ENCODE peak calls at places on chromosomes 5 and 9, in eight cellular contexts. V is hepatocyte, K is GM23248, H is SK-N-SH, E is neural progenitor cell, O is GM23338, D is OCI-LY7, J is HCT116. P is an unnamed sample.

GRCh38 chr5:56625577-56625976 is 189.8 kb upstream of the MAP3K1 start:
- DNase-seq in H (no peak), K (peak; percentile 87), D (no peak), V (no peak), E (no peak), J (no peak), O (no peak), P (peak; percentile 66)

GRCh38 chr9:133210202-133210532 is 1.1 kb upstream of the OBP2B start:
- DNase-seq in V (no peak), K (no peak), E (no peak), D (no peak), O (no peak), J (peak; percentile 8), H (no peak), P (peak; percentile 77)

GRCh38 chr5:157915638-157916037 is 56.7 kb upstream of the CLINT1 start:
- DNase-seq in K (no peak), O (no peak), V (peak; percentile 69), E (no peak), H (peak; percentile 72), D (peak; percentile 26), J (no peak), P (peak; percentile 23)

GRCh38 chr5:13566903-13567339 is 377.6 kb downstream of the DNAH5 start:
- DNase-seq in V (peak; percentile 73), H (no peak), J (no peak), D (no peak), E (no peak), O (peak; percentile 10), K (peak; percentile 85), P (peak; percentile 99)

GRCh38 chr5:114361724-114362196 is at the start of gene KCNN2:
- DNase-seq in V (peak; percentile 81), K (peak; percentile 4), H (peak; percentile 68), J (no peak), D (no peak), E (peak; percentile 93), O (peak; percentile 95), P (peak; percentile 3)

GRCh38 chr9:128902351-128903078 is 18.3 kb upstream of the PHYHD1 start:
- DNase-seq in D (peak; percentile 91), O (no peak), E (no peak), V (no peak), K (no peak), J (no peak), H (no peak), P (peak; percentile 64)

GRCh38 chr9:110125207-110125751 is 82.7 kb downstream of the C9orf152 start:
- DNase-seq in H (no peak), O (peak; percentile 88), V (peak; percentile 95), J (no peak), K (peak; percentile 90), D (no peak), E (peak; percentile 94), P (no peak)

GRCh38 chr9:121680236-121680635 is 28.8 kb downstream of the DAB2IP start:
- DNase-seq in H (no peak), J (no peak), E (no peak), K (no peak), V (no peak), D (no peak), O (no peak), P (no peak)

GRCh38 chr9:98108540-98109031 is 10.4 kb downstream of the TRIM14 start:
- DNase-seq in E (no peak), O (no peak), H (no peak), D (peak; percentile 83), V (no peak), K (no peak), J (no peak), P (no peak)

GRCh38 chr5:107104040-107104773 is 566.5 kb downstream of the EFNA5 start:
- DNase-seq in D (no peak), K (no peak), O (no peak), E (peak; percentile 26), J (no peak), H (no peak), V (no peak), P (no peak)

GRCh38 chr9:82584349-82584846 is 478.5 kb downstream of the RASEF start:
- DNase-seq in D (no peak), K (peak; percentile 27), H (no peak), O (no peak), E (no peak), J (no peak), V (peak; percentile 24), P (no peak)

GRCh38 chr5:139668064-139668880 is 20.1 kb downstream of the CXXC5 start:
- DNase-seq in V (peak; percentile 35), D (peak; percentile 56), E (peak; percentile 67), O (peak; percentile 82), J (no peak), H (peak; percentile 91), K (peak; percentile 72), P (peak; percentile 43)

GRCh38 chr5:56019306-56020272 is 24.8 kb upstream of the IL6ST start:
- DNase-seq in K (peak; percentile 42), E (no peak), O (no peak), J (no peak), D (no peak), H (no peak), V (no peak), P (no peak)

GRCh38 chr9:120937596-120937995 is 11.0 kb upstream of the TRAF1 start:
- DNase-seq in O (no peak), J (no peak), V (no peak), E (no peak), H (no peak), D (no peak), K (peak; percentile 40), P (no peak)

GRCh38 chr5:54115768-54116403 is 194.5 kb downstream of the ARL15 start:
- DNase-seq in V (no peak), O (no peak), K (peak; percentile 47), D (no peak), E (no peak), H (peak; percentile 9), J (no peak), P (no peak)

GRCh38 chr9:78215706-78216105 is 20.2 kb upstream of the CEP78 start:
- DNase-seq in D (no peak), J (no peak), O (no peak), H (no peak), E (no peak), K (peak; percentile 33), V (no peak), P (no peak)

GRCh38 chr5:126449751-126450271 is 26.6 kb downstream of the GRAMD2B start:
- DNase-seq in J (no peak), D (no peak), H (no peak), O (no peak), V (no peak), E (no peak), K (peak; percentile 88), P (peak; percentile 70)

GRCh38 chr5:147391781-147392180 is 118.1 kb downstream of the DPYSL3 start:
- DNase-seq in O (peak; percentile 58), H (peak; percentile 60), V (peak; percentile 80), D (peak; percentile 2), E (peak; percentile 57), K (peak; percentile 94), J (peak; percentile 38), P (peak; percentile 77)

GRCh38 chr5:57889558-57889957 is 406.9 kb upstream of the ACTBL2 start:
- DNase-seq in H (no peak), E (peak; percentile 15), D (no peak), V (peak; percentile 54), O (peak; percentile 28), J (peak; percentile 46), K (peak; percentile 76), P (peak; percentile 75)

GRCh38 chr5:5250758-5251157 is 110.6 kb downstream of the ADAMTS16 start:
- DNase-seq in D (no peak), O (no peak), V (no peak), J (no peak), H (no peak), K (no peak), E (no peak), P (no peak)

GRCh38 chr5:10762776-10763500 is 1.9 kb upstream of the DAP start:
- DNase-seq in E (no peak), J (no peak), K (no peak), D (peak; percentile 77), V (no peak), O (no peak), H (no peak), P (no peak)

GRCh38 chr9:90841213-90841612 is 39.6 kb downstream of the SYK start:
- DNase-seq in D (no peak), J (no peak), E (no peak), V (no peak), K (no peak), H (no peak), O (no peak), P (no peak)

GRCh38 chr9:90842378-90842777 is 40.8 kb downstream of the SYK start:
- DNase-seq in J (no peak), O (no peak), E (no peak), D (no peak), K (no peak), V (no peak), H (no peak), P (no peak)

GRCh38 chr9:90843530-90843929 is 41.9 kb downstream of the SYK start:
- DNase-seq in O (no peak), K (no peak), E (no peak), H (no peak), J (no peak), D (no peak), V (no peak), P (no peak)

GRCh38 chr9:90842984-90843383 is 41.4 kb downstream of the SYK start:
- DNase-seq in K (no peak), H (no peak), D (no peak), J (no peak), V (no peak), O (no peak), E (no peak), P (no peak)

GRCh38 chr9:90841615-90842014 is 40.0 kb downstream of the SYK start:
- DNase-seq in O (no peak), V (no peak), K (no peak), D (no peak), E (no peak), J (no peak), H (no peak), P (no peak)
- H3K4me1 ChIP-seq in O (no peaks in the 10 kb centered on the region), V (no peaks in the 10 kb centered on the region), K (no peaks in the 10 kb centered on the region), D (peaks cover 47% of the 10 kb centered on the region), E (no peaks in the 10 kb centered on the region), J (no peaks in the 10 kb centered on the region), H (no peaks in the 10 kb centered on the region), P (no peaks in the 10 kb centered on the region)

GRCh38 chr5:87242242-87242641 is 25.4 kb upstream of the RASA1 start:
- DNase-seq in E (no peak), J (no peak), H (no peak), V (no peak), K (no peak), D (no peak), O (no peak), P (no peak)
- TF ChIP-seq EZH2phosphoT487 in E (no peak), J (no peak), H (no peak), V (no peak), K (no peak), D (no peak), O (no peak), P (no peak)

GRCh38 chr5:119313876-119314605 is 41.8 kb upstream of the TNFAIP8 start:
- DNase-seq in E (peak; percentile 15), K (no peak), V (no peak), D (no peak), O (no peak), H (no peak), J (no peak), P (no peak)
- H3K27ac ChIP-seq in E (no peak overlapping the region), K (no peak overlapping the region), V (peak overlapping the region; percentile 57), D (peak overlapping the region; percentile 57), O (no peak overlapping the region), H (no peak overlapping the region), J (no peak overlapping the region), P (no peak overlapping the region)

DNA sequence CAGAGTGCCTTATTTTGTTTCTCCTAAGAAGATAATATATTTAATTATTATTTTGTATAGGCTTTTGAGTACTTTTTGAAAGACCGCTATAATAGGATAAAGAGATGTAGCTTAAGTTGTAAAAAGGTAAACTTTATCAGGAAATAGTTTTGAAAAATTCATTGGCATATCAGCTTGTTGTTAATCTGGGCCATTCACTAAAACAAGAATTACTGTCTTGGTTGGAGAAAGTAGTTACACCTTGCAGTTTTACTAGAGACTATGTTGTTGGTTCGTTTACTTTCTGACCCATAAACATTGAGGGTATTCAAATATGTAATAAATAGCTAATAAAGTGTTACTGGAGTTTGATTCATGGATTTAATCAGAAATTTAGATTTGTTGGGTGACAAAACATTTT is 33.7 kb downstream of the TNPO1 start:
- DNase-seq in J (no peak), H (no peak), K (no peak), D (no peak), O (no peak), V (no peak), E (no peak), P (no peak)
- H3K4me1 ChIP-seq in J (peaks cover 11% of the 10 kb centered on the region), H (peaks cover 37% of the 10 kb centered on the region), K (peaks cover 69% of the 10 kb centered on the region), D (peaks cover 49% of the 10 kb centered on the region), O (peaks cover 31% of the 10 kb centered on the region), V (peaks cover 35% of the 10 kb centered on the region), E (peaks cover 37% of the 10 kb centered on the region), P (peaks cover 24% of the 10 kb centered on the region)

P was measured in PC-3.